ENCODE peak calls at places on chromosome 2, in eight cellular contexts. Y is brain pericyte, U is C1 segment of cervical spinal cord, I is endothelial cell, A is GM10248, J is OCI-M1, S is kidney epithelial cell, G is NCI-H1105. P is an unnamed sample.

GRCh38 chr2:178241852-178242551 is 47.7 kb downstream of the OSBPL6 start:
- DNase-seq in Y (peak; percentile 70), U (peak; percentile 50), I (no peak), A (no peak), J (peak; percentile 41), S (peak; percentile 81), G (peak; percentile 31), P (no peak)

GRCh38 chr2:95670167-95670566 is 78.4 kb downstream of the TRIM43 start:
- DNase-seq in Y (no peak), U (no peak), I (no peak), A (no peak), J (no peak), S (no peak), G (no peak), P (no peak)

GRCh38 chr2:28579606-28580005 is 83.7 kb downstream of the PLB1 start:
- DNase-seq in Y (no peak), U (no peak), I (no peak), A (no peak), J (no peak), S (no peak), G (no peak), P (no peak)

GRCh38 chr2:73081181-73081671 is 9.7 kb upstream of the SFXN5 start:
- DNase-seq in Y (no peak), U (no peak), I (no peak), A (no peak), J (no peak), S (no peak), G (no peak), P (peak; percentile 77)

GRCh38 chr2:84817239-84817655 is 63.6 kb downstream of the TRABD2A start:
- DNase-seq in Y (no peak), U (no peak), I (no peak), A (peak; percentile 71), J (no peak), S (no peak), G (no peak), P (no peak)

GRCh38 chr2:23385351-23385747 is 370 bp downstream of the KLHL29 start:
- DNase-seq in Y (no peak), U (no peak), I (peak; percentile 56), A (peak; percentile 41), J (no peak), S (no peak), G (peak; percentile 18), P (no peak)

GRCh38 chr2:64609229-64609994 is 44.3 kb downstream of the SERTAD2 start:
- DNase-seq in Y (no peak), U (no peak), I (peak; percentile 82), A (peak; percentile 91), J (peak; percentile 77), S (no peak), G (no peak), P (no peak)

GRCh38 chr2:37895135-37895534 is 30.0 kb upstream of the RMDN2 start:
- DNase-seq in Y (no peak), U (no peak), I (no peak), A (no peak), J (no peak), S (no peak), G (no peak), P (no peak)

GRCh38 chr2:235511187-235511661 is 17.4 kb downstream of the AGAP1 start:
- DNase-seq in Y (no peak), U (no peak), I (no peak), A (no peak), J (no peak), S (peak; percentile 91), G (peak; percentile 12), P (no peak)

GRCh38 chr2:17958486-17959092 is 80.1 kb downstream of the KCNS3 start:
- DNase-seq in Y (no peak), U (no peak), I (no peak), A (no peak), J (no peak), S (no peak), G (no peak), P (no peak)

P was measured in chondrocyte.